ENCODE peak calls at places on chromosomes 12 and 14, in four cellular contexts. One of them, this sample, is unnamed.

GRCh38 chr12:67354322-67354721 is 85.2 kb downstream of the CAND1 start:
- DNase-seq in fibroblast of pulmonary artery: peak
- DNase-seq in progenitor cell of endocrine pancreas: no peak
- DNase-seq in lung: no peak
- DNase-seq in this sample: no peak

GRCh38 chr14:89422952-89423345 is 5.9 kb upstream of the FOXN3 start:
- DNase-seq in fibroblast of pulmonary artery: no peak
- DNase-seq in progenitor cell of endocrine pancreas: no peak
- DNase-seq in lung: no peak
- DNase-seq in this sample: no peak

GRCh38 chr12:89901319-89901718 is 192.7 kb upstream of the ATP2B1 start:
- DNase-seq in fibroblast of pulmonary artery: no peak
- DNase-seq in progenitor cell of endocrine pancreas: no peak
- DNase-seq in lung: no peak
- DNase-seq in this sample: no peak

GRCh38 chr12:121139301-121139700 is 6.6 kb downstream of the P2RX7 start:
- DNase-seq in fibroblast of pulmonary artery: no peak
- DNase-seq in progenitor cell of endocrine pancreas: no peak
- DNase-seq in lung: no peak
- DNase-seq in this sample: no peak

GRCh38 chr14:99234982-99235491 is 37.0 kb downstream of the BCL11B start:
- DNase-seq in fibroblast of pulmonary artery: no peak
- DNase-seq in progenitor cell of endocrine pancreas: no peak
- DNase-seq in lung: no peak
- DNase-seq in this sample: peak

GRCh38 chr14:101581806-101582205 is 20.5 kb downstream of the DIO3 start:
- DNase-seq in fibroblast of pulmonary artery: no peak
- DNase-seq in progenitor cell of endocrine pancreas: no peak
- DNase-seq in lung: no peak
- DNase-seq in this sample: no peak

GRCh38 chr12:11321980-11322379 is 11.7 kb upstream of the PRB4 start:
- DNase-seq in fibroblast of pulmonary artery: peak
- DNase-seq in progenitor cell of endocrine pancreas: no peak
- DNase-seq in lung: no peak
- DNase-seq in this sample: no peak

GRCh38 chr14:105474478-105475268 is at the start of gene CRIP2:
- DNase-seq in fibroblast of pulmonary artery: peak
- DNase-seq in progenitor cell of endocrine pancreas: peak
- DNase-seq in lung: no peak
- DNase-seq in this sample: peak

GRCh38 chr14:94515856-94516255 is 6.6 kb upstream of the SERPINA12 start:
- DNase-seq in fibroblast of pulmonary artery: no peak
- DNase-seq in progenitor cell of endocrine pancreas: no peak
- DNase-seq in lung: no peak
- DNase-seq in this sample: no peak

GRCh38 chr14:53954551-53955233 is 1.9 kb downstream of the BMP4 start:
- DNase-seq in fibroblast of pulmonary artery: peak
- DNase-seq in progenitor cell of endocrine pancreas: no peak
- DNase-seq in lung: no peak
- DNase-seq in this sample: no peak

GRCh38 chr14:53953828-53954550 is 2.6 kb downstream of the BMP4 start:
- DNase-seq in fibroblast of pulmonary artery: peak
- DNase-seq in progenitor cell of endocrine pancreas: no peak
- DNase-seq in lung: no peak
- DNase-seq in this sample: peak

GRCh38 chr14:53956427-53957201 is at the start of gene BMP4:
- DNase-seq in fibroblast of pulmonary artery: peak
- DNase-seq in progenitor cell of endocrine pancreas: no peak
- DNase-seq in lung: peak
- DNase-seq in this sample: peak

GRCh38 chr14:53955671-53956426 is 776 bp downstream of the BMP4 start:
- DNase-seq in fibroblast of pulmonary artery: peak
- DNase-seq in progenitor cell of endocrine pancreas: no peak
- DNase-seq in lung: peak
- DNase-seq in this sample: peak

GRCh38 chr14:53955234-53955556 is 1.4 kb downstream of the BMP4 start:
- DNase-seq in fibroblast of pulmonary artery: no peak
- DNase-seq in progenitor cell of endocrine pancreas: no peak
- DNase-seq in lung: no peak
- DNase-seq in this sample: no peak
- TF ChIP-seq CTCF in fibroblast of pulmonary artery: no peak
- TF ChIP-seq CTCF in progenitor cell of endocrine pancreas: no peak
- TF ChIP-seq CTCF in lung: no peak
- TF ChIP-seq CTCF in this sample: no peak

GRCh38 chr12:30696943-30697342 is 1.3 kb upstream of the IPO8 start:
- DNase-seq in fibroblast of pulmonary artery: no peak
- DNase-seq in progenitor cell of endocrine pancreas: no peak
- DNase-seq in lung: no peak
- DNase-seq in this sample: no peak

GRCh38 chr12:30696486-30696885 is 817 bp upstream of the IPO8 start:
- DNase-seq in fibroblast of pulmonary artery: no peak
- DNase-seq in progenitor cell of endocrine pancreas: no peak
- DNase-seq in lung: no peak
- DNase-seq in this sample: peak

GRCh38 chr12:30701056-30701455 is 5.4 kb upstream of the IPO8 start:
- DNase-seq in fibroblast of pulmonary artery: no peak
- DNase-seq in progenitor cell of endocrine pancreas: no peak
- DNase-seq in lung: no peak
- DNase-seq in this sample: no peak

GRCh38 chr12:30698346-30698745 is 2.7 kb upstream of the IPO8 start:
- DNase-seq in fibroblast of pulmonary artery: no peak
- DNase-seq in progenitor cell of endocrine pancreas: no peak
- DNase-seq in lung: no peak
- DNase-seq in this sample: no peak

GRCh38 chr12:30700216-30700900 is 4.7 kb upstream of the IPO8 start:
- DNase-seq in fibroblast of pulmonary artery: peak
- DNase-seq in progenitor cell of endocrine pancreas: no peak
- DNase-seq in lung: no peak
- DNase-seq in this sample: no peak
- TF ChIP-seq CTCF in fibroblast of pulmonary artery: no peak
- TF ChIP-seq CTCF in progenitor cell of endocrine pancreas: no peak
- TF ChIP-seq CTCF in lung: no peak
- TF ChIP-seq CTCF in this sample: no peak

DNA sequence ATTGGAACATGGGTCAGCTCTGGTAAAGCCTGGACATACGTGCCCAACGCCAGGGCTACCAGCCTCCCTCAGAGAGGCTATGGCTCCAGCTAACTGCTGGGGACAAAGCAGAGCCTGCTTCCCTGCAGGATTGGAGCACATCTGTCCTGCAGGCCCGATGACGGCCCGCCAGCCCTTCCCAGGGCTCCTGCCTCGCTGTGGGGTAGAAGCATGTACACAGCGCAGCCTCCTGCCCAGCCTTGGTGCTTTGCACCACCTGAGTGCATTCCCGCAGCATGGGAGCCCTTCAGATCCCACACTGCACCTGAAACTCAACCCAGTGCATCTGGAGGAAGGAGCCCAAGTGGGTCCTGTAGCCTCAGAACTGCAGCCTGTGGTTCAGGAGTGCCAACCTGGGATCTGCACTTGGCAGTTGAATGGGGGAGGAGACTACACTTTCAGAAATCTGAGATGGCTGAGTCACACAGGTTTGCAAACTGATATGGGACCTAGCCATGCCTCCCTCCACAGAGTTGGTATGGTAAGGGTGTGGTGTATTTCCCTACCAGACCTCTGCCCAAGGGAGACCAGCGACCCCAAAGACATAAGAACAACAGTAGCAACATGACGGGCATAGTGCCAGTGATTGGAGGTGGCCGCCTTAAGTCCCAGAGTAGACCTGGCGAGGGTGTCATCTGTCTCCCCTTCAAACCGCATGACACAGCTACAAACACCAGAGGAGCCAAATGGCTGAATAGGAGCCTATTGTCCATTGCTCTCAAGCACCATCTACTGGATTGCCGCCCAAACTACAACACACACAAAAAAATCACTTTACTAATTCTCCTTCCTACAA is 273.9 kb upstream of the MIS18BP1 start:
- DNase-seq in fibroblast of pulmonary artery: no peak
- DNase-seq in progenitor cell of endocrine pancreas: no peak
- DNase-seq in lung: no peak
- DNase-seq in this sample: peak
- TF ChIP-seq CTCF in fibroblast of pulmonary artery: peak
- TF ChIP-seq CTCF in progenitor cell of endocrine pancreas: peak
- TF ChIP-seq CTCF in lung: no peak
- TF ChIP-seq CTCF in this sample: peak

DNA sequence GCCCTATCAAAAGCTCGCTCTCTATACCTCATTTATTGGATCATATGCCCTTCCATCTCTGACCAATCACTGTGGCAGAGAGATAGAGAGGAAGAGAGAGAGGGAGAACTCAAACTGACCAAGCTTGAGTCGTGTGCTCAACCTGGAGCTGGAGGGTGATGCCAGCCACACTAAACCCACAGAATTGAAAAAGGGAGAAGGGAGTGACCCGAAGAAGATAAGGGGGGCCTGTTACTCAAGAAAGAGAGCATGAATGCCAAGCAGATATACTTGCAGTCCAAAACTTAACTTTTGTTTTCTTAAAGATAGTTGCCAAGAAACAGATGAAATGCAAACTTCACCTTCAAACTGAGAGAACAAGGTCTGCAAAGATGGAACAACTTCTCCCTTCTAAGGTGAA is 112.7 kb downstream of the BTG1 start:
- DNase-seq in fibroblast of pulmonary artery: no peak
- DNase-seq in progenitor cell of endocrine pancreas: no peak
- DNase-seq in lung: no peak
- DNase-seq in this sample: no peak
- TF ChIP-seq CTCF in fibroblast of pulmonary artery: no peak
- TF ChIP-seq CTCF in progenitor cell of endocrine pancreas: no peak
- TF ChIP-seq CTCF in lung: no peak
- TF ChIP-seq CTCF in this sample: no peak

GRCh38 chr14:23146980-23147379 is 27.9 kb upstream of the CEBPE start:
- DNase-seq in fibroblast of pulmonary artery: no peak
- DNase-seq in progenitor cell of endocrine pancreas: no peak
- DNase-seq in lung: no peak
- DNase-seq in this sample: no peak
- TF ChIP-seq CTCF in fibroblast of pulmonary artery: no peak
- TF ChIP-seq CTCF in progenitor cell of endocrine pancreas: no peak
- TF ChIP-seq CTCF in lung: no peak
- TF ChIP-seq CTCF in this sample: no peak

GRCh38 chr14:72513994-72514659 is 379.8 kb downstream of the DPF3 start:
- DNase-seq in fibroblast of pulmonary artery: peak
- DNase-seq in progenitor cell of endocrine pancreas: no peak
- DNase-seq in lung: no peak
- DNase-seq in this sample: no peak
- TF ChIP-seq CTCF in fibroblast of pulmonary artery: peak
- TF ChIP-seq CTCF in progenitor cell of endocrine pancreas: peak
- TF ChIP-seq CTCF in lung: peak
- TF ChIP-seq CTCF in this sample: peak